ENCODE peak calls at places on chromosomes 7 and 10, in nine cellular contexts. W, X, C, L, K, I, T, A and D are unnamed samples.

GRCh38 chr10:118027397-118027796 is 19.3 kb downstream of the RAB11FIP2 start:
- DNase-seq in W (no peak), X (no peak), C (no peak), L (no peak), K (no peak), I (no peak), T (no peak), A (no peak), D (no peak)

GRCh38 chr10:1193561-1193960 is 137.4 kb downstream of the WDR37 start:
- DNase-seq in W (no peak), X (no peak), C (no peak), L (no peak), K (no peak), I (peak; percentile 1), T (no peak), A (no peak), D (no peak)

GRCh38 chr10:807958-808353 is 118.5 kb upstream of the DIP2C start:
- DNase-seq in W (no peak), X (no peak), C (no peak), L (no peak), K (no peak), I (no peak), T (no peak), A (no peak), D (no peak)

GRCh38 chr7:32506266-32507054 is 11.2 kb downstream of the AVL9 start:
- DNase-seq in W (no peak), X (no peak), C (no peak), L (peak; percentile 89), K (peak; percentile 64), I (peak; percentile 89), T (peak; percentile 90), A (no peak), D (no peak)

GRCh38 chr10:95391570-95392249 is 100.9 kb upstream of the PDLIM1 start:
- DNase-seq in W (no peak), X (no peak), C (no peak), L (peak; percentile 25), K (no peak), I (peak; percentile 27), T (peak; percentile 46), A (no peak), D (no peak)

GRCh38 chr10:108597031-108597430 is 1326.3 kb downstream of the XPNPEP1 start:
- DNase-seq in W (no peak), X (no peak), C (no peak), L (peak; percentile 26), K (no peak), I (peak; percentile 53), T (no peak), A (no peak), D (no peak)

GRCh38 chr7:157032644-157033482 is 22.4 kb upstream of the MNX1 start:
- DNase-seq in W (no peak), X (no peak), C (no peak), L (no peak), K (no peak), I (no peak), T (no peak), A (peak; percentile 31), D (no peak)

GRCh38 chr10:5545778-5546710 is 21.3 kb downstream of the CALML3 start:
- DNase-seq in W (no peak), X (peak; percentile 44), C (no peak), L (peak; percentile 91), K (no peak), I (peak; percentile 94), T (peak; percentile 97), A (peak; percentile 47), D (peak; percentile 50)

GRCh38 chr7:94655884-94656657 is at the start of gene SGCE:
- DNase-seq in W (no peak), X (peak; percentile 69), C (peak; percentile 89), L (peak; percentile 77), K (no peak), I (peak; percentile 81), T (peak; percentile 71), A (peak; percentile 74), D (peak; percentile 68)

GRCh38 chr10:1040133-1040532 is 8.8 kb downstream of the IDI1 start:
- DNase-seq in W (no peak), X (no peak), C (no peak), L (no peak), K (no peak), I (no peak), T (no peak), A (no peak), D (no peak)

GRCh38 chr7:81140775-81141174 is 221.9 kb upstream of the SEMA3C start:
- DNase-seq in W (no peak), X (no peak), C (no peak), L (no peak), K (no peak), I (no peak), T (no peak), A (no peak), D (no peak)

GRCh38 chr10:119298788-119299187 is 91.4 kb downstream of the GRK5 start:
- DNase-seq in W (no peak), X (no peak), C (no peak), L (no peak), K (no peak), I (no peak), T (no peak), A (no peak), D (no peak)

GRCh38 chr10:70234668-70235447 is 1.6 kb upstream of the PPA1 start:
- DNase-seq in W (no peak), X (peak; percentile 33), C (no peak), L (no peak), K (no peak), I (peak; percentile 91), T (peak; percentile 84), A (no peak), D (no peak)

GRCh38 chr10:43340619-43341018 is 30.8 kb upstream of the FXYD4 start:
- DNase-seq in W (no peak), X (no peak), C (no peak), L (peak; percentile 89), K (no peak), I (no peak), T (no peak), A (no peak), D (no peak)

GRCh38 chr7:3455826-3456444 is 154.9 kb downstream of the SDK1 start:
- DNase-seq in W (no peak), X (no peak), C (no peak), L (no peak), K (no peak), I (no peak), T (peak; percentile 54), A (no peak), D (no peak)

GRCh38 chr10:32948451-32948850 is 9.6 kb downstream of the ITGB1 start:
- DNase-seq in W (no peak), X (no peak), C (no peak), L (no peak), K (no peak), I (peak; percentile 58), T (no peak), A (no peak), D (no peak)

GRCh38 chr10:51001587-51001986 is 72.7 kb upstream of the PRKG1 start:
- DNase-seq in W (no peak), X (no peak), C (no peak), L (peak; percentile 32), K (no peak), I (peak; percentile 64), T (no peak), A (no peak), D (no peak)

GRCh38 chr10:86047588-86047987 is 319.0 kb downstream of the GRID1 start:
- DNase-seq in W (no peak), X (no peak), C (no peak), L (no peak), K (no peak), I (no peak), T (no peak), A (no peak), D (no peak)

GRCh38 chr10:68992721-68993440 is 4.3 kb downstream of the KIFBP start:
- DNase-seq in W (no peak), X (peak; percentile 39), C (no peak), L (peak; percentile 52), K (no peak), I (peak; percentile 94), T (peak; percentile 97), A (no peak), D (peak; percentile 37)

GRCh38 chr7:94043299-94043698 is 39.1 kb upstream of the BET1 start:
- DNase-seq in W (no peak), X (no peak), C (no peak), L (peak; percentile 75), K (no peak), I (peak; percentile 69), T (peak; percentile 69), A (no peak), D (no peak)